ENCODE peak calls at places on chromosomes 11 and 22, in ten cellular contexts. H, S, K, G, C, M, I, B, Q and U are unnamed samples.

GRCh38 chr11:74037309-74037708 is 28.4 kb upstream of the UCP3 start:
- DNase-seq in C (no peak), B (peak), H (no peak), M (no peak), K (no peak), Q (peak), S (no peak), I (no peak), G (no peak), U (peak)

GRCh38 chr11:131165036-131165435 is 205.4 kb upstream of the NTM start:
- DNase-seq in S (no peak), B (no peak), H (no peak), C (no peak), G (no peak), M (no peak), Q (no peak), I (no peak), K (no peak), U (no peak)

GRCh38 chr11:64545605-64546004 is 45.4 kb upstream of the SLC22A12 start:
- DNase-seq in H (no peak), B (no peak), I (no peak), M (no peak), G (no peak), Q (no peak), K (peak), S (no peak), C (no peak), U (peak)

GRCh38 chr11:70661763-70662501 is 263.6 kb downstream of the CTTN start:
- DNase-seq in M (peak), B (no peak), S (no peak), Q (no peak), K (no peak), H (no peak), G (peak), C (no peak), I (peak), U (no peak)

GRCh38 chr11:119416606-119417580 is 6.1 kb downstream of the THY1 start:
- DNase-seq in G (no peak), S (no peak), Q (no peak), I (peak), M (no peak), H (no peak), B (no peak), K (no peak), C (no peak), U (peak)

GRCh38 chr11:78796956-78797355 is 222.3 kb upstream of the NARS2 start:
- DNase-seq in I (no peak), H (no peak), M (no peak), K (peak), S (no peak), G (no peak), Q (no peak), C (no peak), B (peak), U (peak)

GRCh38 chr11:43556269-43556668 is 124.3 kb upstream of the HSD17B12 start:
- DNase-seq in M (no peak), I (no peak), G (no peak), B (no peak), H (no peak), K (no peak), C (no peak), Q (no peak), S (no peak), U (no peak)

GRCh38 chr11:126719740-126720139 is 280.8 kb downstream of the KIRREL3 start:
- DNase-seq in H (no peak), G (no peak), B (no peak), M (no peak), S (no peak), K (no peak), I (no peak), Q (no peak), C (no peak), U (no peak)

GRCh38 chr11:59967677-59968394 is 4.0 kb downstream of the OOSP4A start:
- DNase-seq in B (no peak), Q (no peak), I (no peak), S (no peak), H (no peak), C (no peak), K (no peak), M (no peak), G (no peak), U (no peak)

GRCh38 chr22:27223317-27224177 is 566.2 kb downstream of the MIAT start:
- DNase-seq in G (no peak), K (peak), S (no peak), Q (no peak), M (no peak), I (no peak), C (no peak), B (peak), H (no peak), U (peak)

GRCh38 chr11:47724041-47724729 is 9.0 kb upstream of the AGBL2 start:
- DNase-seq in G (no peak), Q (no peak), M (no peak), H (peak), B (peak), K (no peak), C (peak), S (no peak), I (no peak), U (peak)

GRCh38 chr11:101323997-101324396 is 194.4 kb upstream of the PGR start:
- DNase-seq in G (peak), H (no peak), K (no peak), B (no peak), M (no peak), Q (no peak), S (no peak), I (peak), C (no peak), U (peak)

GRCh38 chr11:114098927-114099326 is 39.4 kb downstream of the ZBTB16 start:
- DNase-seq in B (no peak), K (no peak), M (no peak), C (no peak), I (no peak), S (no peak), G (no peak), Q (no peak), H (no peak), U (no peak)

GRCh38 chr11:45180158-45180887 is 33.9 kb downstream of the PRDM11 start:
- DNase-seq in M (peak), S (peak), K (no peak), C (no peak), I (peak), H (peak), G (peak), B (no peak), Q (peak), U (no peak)

GRCh38 chr11:114482114-114482513 is 42.8 kb downstream of the REXO2 start:
- DNase-seq in G (no peak), C (no peak), H (no peak), M (no peak), I (peak), B (no peak), Q (no peak), S (no peak), K (no peak), U (no peak)

GRCh38 chr22:43164636-43165035 is 13.3 kb downstream of the TSPO start:
- DNase-seq in C (no peak), K (no peak), S (no peak), I (no peak), B (no peak), G (no peak), H (no peak), Q (no peak), M (no peak), U (no peak)

GRCh38 chr11:13289081-13289480 is 11.5 kb downstream of the BMAL1 start:
- DNase-seq in G (peak), Q (no peak), K (peak), M (no peak), H (no peak), I (peak), B (peak), C (no peak), S (no peak), U (peak)

GRCh38 chr22:42959472-42960145 is 55.3 kb downstream of the PACSIN2 start:
- DNase-seq in M (no peak), S (no peak), K (no peak), H (peak), Q (no peak), B (no peak), G (peak), I (peak), C (no peak), U (peak)

GRCh38 chr11:131614514-131615085 is 244.2 kb downstream of the NTM start:
- DNase-seq in I (no peak), M (peak), S (no peak), H (no peak), C (no peak), G (no peak), K (no peak), Q (no peak), B (no peak), U (no peak)

GRCh38 chr11:92329137-92329536 is 104.5 kb downstream of the FAT3 start:
- DNase-seq in C (no peak), S (no peak), G (no peak), H (no peak), I (no peak), M (no peak), B (no peak), K (no peak), Q (no peak), U (no peak)

GRCh38 chr11:6646631-6647281 is 8.9 kb downstream of the DCHS1 start:
- DNase-seq in S (no peak), K (peak), G (no peak), M (no peak), H (peak), Q (peak), C (no peak), I (peak), B (no peak), U (peak)

GRCh38 chr11:115409691-115410220 is 94.5 kb downstream of the CADM1 start:
- DNase-seq in Q (no peak), G (peak), C (no peak), S (no peak), H (peak), K (peak), B (no peak), I (no peak), M (no peak), U (no peak)

DNA sequence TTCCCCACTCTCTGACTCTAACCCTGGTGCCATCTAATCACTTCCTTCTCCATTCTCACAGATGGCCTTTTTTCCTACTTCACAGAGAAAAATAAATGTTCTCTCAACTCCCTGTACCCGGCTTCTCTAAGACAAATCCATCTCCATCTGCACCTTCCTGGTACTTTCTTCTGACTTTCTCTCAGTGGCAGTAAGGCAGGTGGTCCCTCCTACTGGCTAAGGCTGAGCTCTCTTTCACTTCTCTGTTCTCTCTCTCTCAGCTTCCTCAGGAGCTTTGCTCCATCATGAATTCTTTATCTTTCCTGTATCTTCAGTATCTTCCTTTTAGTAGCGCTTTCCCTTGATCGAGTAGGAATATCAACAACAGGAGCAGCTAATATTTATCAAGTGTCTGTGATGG is 421.6 kb downstream of the TMEM135 start:
- DNase-seq in S (no peak), I (no peak), M (no peak), K (no peak), C (no peak), Q (no peak), H (no peak), B (no peak), G (no peak), U (no peak)
- H3K4me3 ChIP-seq in S (no peak), I (no peak), M (no peak), K (no peak), C (no peak), Q (no peak), H (no peak), B (no peak), G (no peak), U (no peak)

GRCh38 chr11:133740928-133741327 is 104.4 kb downstream of the SPATA19 start:
- DNase-seq in C (no peak), M (no peak), S (no peak), B (no peak), K (no peak), Q (no peak), I (no peak), H (no peak), G (no peak), U (no peak)
- TF ChIP-seq CTCF in C (no peak), M (no peak), S (no peak), B (no peak), K (no peak), Q (no peak), I (no peak), H (no peak), G (no peak), U (no peak)

GRCh38 chr22:21643533-21644357 is 1.6 kb downstream of the SDF2L1 start:
- DNase-seq in H (no peak), S (no peak), Q (no peak), B (no peak), M (no peak), G (no peak), K (no peak), I (no peak), C (no peak), U (no peak)
- H3K4me3 ChIP-seq in H (no peak), S (peak), Q (no peak), B (peak), M (no peak), G (no peak), K (peak), I (peak), C (peak), U (peak)

GRCh38 chr11:391117-392017 is 2.6 kb upstream of the PKP3 start:
- DNase-seq in H (no peak), G (no peak), M (no peak), K (no peak), C (no peak), B (no peak), I (no peak), S (no peak), Q (no peak), U (no peak)

GRCh38 chr11:387193-387793 is 6.7 kb upstream of the PKP3 start:
- DNase-seq in M (no peak), I (no peak), B (no peak), H (no peak), G (no peak), K (no peak), S (no peak), Q (no peak), C (no peak), U (no peak)

GRCh38 chr11:393219-394033 is 583 bp upstream of the PKP3 start:
- DNase-seq in B (no peak), S (no peak), K (no peak), Q (no peak), M (no peak), H (peak), I (no peak), G (no peak), C (no peak), U (peak)

GRCh38 chr11:392102-392777 is 1.8 kb upstream of the PKP3 start:
- DNase-seq in H (no peak), B (no peak), I (no peak), S (no peak), G (no peak), Q (no peak), K (no peak), M (no peak), C (no peak), U (no peak)

DNA sequence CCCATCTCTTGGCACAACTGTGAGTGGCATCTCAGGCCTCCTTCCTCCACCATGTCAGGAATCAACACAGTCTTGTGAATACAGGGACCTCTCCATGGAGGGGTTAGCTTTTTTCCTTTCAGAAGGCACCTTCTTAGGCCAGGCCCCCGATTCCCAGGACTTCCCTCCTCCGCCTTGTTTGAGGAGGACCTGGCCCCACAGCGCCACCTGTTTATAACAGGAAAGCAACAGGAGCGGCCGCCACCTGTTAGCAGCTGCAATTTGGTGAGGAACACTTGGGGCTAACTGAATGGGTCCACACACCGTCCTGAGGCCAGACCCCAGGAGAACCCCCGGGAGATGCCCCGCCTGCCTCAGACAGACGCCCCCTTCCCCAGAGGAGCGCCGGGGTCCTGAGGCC is 3.8 kb upstream of the PKP3 start:
- DNase-seq in Q (no peak), S (no peak), H (peak), K (no peak), B (no peak), M (no peak), G (peak), C (no peak), I (peak), U (no peak)
- TF ChIP-seq CTCF in Q (no peak), S (peak), H (peak), K (no peak), B (no peak), M (no peak), G (no peak), C (no peak), I (peak), U (no peak)

DNA sequence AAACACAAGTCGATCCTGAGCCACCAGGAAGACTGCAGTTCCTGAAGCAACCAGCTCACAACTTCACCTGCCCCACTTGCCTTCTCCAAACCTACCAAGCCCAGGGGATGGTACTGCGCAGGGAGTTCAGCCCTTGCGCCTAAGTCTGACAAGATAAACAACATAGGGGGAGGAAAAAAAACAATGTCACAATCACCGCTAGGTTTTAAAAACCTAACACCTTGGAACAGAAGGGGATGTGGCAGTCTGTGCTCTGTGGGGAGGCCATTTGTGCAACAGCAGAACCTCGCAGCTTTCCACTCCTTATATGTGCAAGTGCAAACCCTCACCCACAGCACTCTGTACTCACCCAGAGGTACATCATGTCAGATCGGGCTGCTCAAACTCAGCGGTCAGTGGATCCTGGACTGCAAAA is 134.2 kb downstream of the RBFOX2 start:
- DNase-seq in Q (no peak), G (peak), I (no peak), H (no peak), M (no peak), C (peak), B (no peak), S (no peak), K (no peak), U (peak)
- H3K4me3 ChIP-seq in Q (peak), G (peak), I (peak), H (no peak), M (peak), C (peak), B (no peak), S (no peak), K (no peak), U (peak)

DNA sequence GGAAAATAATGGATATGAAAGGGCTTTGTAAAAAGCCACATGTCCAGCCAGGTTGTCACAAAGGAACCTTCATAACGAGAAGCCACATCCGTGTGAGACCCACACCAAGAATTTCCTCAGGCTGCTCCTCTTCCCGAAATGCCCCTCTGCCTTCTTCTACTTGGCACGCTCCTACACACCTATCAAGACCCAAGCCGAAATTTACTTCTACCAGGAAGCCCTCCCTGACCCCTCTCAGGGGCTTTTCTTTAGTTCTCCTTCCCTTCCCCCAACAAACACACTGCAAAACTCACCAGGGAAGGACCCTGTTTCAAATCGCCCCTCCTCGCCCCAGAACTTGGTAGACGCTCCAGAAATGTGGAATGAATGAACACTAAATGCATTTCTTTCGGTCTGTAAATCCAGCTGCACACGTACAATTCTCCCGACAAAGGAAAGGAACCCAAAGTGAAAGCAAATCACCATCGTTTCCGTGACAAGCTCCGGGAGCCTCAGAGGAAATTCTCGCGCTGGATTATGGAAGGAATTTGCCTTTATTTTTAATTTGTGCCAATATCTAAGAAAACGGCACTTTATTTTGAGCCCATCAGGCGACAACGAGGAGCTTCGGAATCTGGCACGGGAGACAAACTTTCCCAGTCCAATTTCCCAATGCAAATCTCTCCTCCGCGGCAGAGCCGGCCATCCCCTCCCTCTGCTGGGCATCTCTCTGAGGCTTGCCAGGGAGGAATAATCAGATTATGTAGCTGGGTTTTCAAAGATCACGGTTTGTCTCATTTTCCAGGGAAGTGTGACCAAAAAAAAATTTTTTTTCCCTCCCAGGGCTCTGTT is 13.2 kb upstream of the SHISAL1 start:
- DNase-seq in G (no peak), I (no peak), H (no peak), C (no peak), Q (no peak), S (no peak), M (no peak), K (peak), B (no peak), U (peak)
- TF ChIP-seq CTCF in G (peak), I (no peak), H (no peak), C (no peak), Q (no peak), S (no peak), M (no peak), K (no peak), B (peak), U (peak)

GRCh38 chr11:35419713-35420333 is 465 bp upstream of the SLC1A2 start:
- DNase-seq in S (no peak), H (no peak), G (peak), B (no peak), C (no peak), I (peak), M (peak), K (no peak), Q (peak), U (no peak)

GRCh38 chr11:35420371-35420770 is 1.0 kb upstream of the SLC1A2 start:
- DNase-seq in Q (no peak), G (peak), M (peak), I (peak), H (no peak), K (no peak), S (no peak), B (no peak), C (no peak), U (no peak)

GRCh38 chr11:35418282-35418846 is 994 bp downstream of the SLC1A2 start:
- DNase-seq in B (no peak), H (no peak), C (no peak), S (no peak), K (no peak), Q (no peak), M (peak), I (peak), G (peak), U (no peak)

GRCh38 chr11:35415488-35415887 is 3.9 kb downstream of the SLC1A2 start:
- DNase-seq in G (no peak), K (no peak), B (no peak), I (no peak), M (no peak), S (no peak), H (no peak), Q (no peak), C (no peak), U (no peak)

DNA sequence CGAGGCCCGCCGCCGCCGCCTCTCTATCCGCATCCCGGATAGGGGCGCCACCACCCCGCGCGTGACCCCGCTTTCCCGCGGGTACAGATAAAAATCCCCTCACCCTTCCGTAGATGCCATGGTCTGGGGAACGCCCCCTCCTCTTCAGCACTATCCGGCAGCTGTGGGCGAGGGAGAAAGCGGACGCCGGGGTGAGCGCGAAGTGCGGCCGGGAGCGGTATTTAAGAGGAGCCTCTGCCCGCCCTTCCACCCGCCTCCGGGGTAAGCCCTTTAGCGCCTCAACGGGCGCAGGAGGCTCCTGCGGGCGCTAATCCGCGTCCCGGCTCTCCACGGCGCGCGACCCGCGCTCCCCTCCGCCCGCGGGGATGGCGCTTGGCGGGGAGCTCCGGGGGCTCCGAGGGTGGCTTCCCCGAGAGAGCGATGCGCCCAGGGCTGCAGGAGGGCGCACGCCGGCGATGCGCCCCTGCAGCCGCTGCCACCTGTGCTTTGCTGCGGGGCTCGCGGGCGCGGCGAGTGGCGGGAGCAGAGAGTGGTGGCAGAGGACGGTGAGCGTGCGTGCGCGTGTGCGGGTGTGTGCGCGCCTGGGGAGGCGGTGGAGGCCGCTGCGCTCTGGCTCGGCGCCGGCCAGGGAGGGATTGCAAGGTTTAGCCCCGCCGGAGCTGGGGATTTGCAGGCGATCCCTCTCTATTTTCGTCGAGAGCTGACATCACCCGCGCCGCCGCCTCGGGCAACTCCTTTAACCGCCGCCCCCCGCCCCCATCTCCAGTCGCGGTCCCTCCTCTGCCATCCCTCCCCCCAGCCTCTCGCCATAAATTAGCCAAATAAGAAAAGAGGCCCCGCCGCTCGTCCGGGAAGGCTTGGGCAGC is at the start of gene SLC1A2:
- DNase-seq in H (no peak), G (peak), B (no peak), C (no peak), Q (no peak), K (no peak), I (peak), M (peak), S (peak), U (peak)
- H3K4me3 ChIP-seq in H (peak), G (peak), B (peak), C (peak), Q (no peak), K (peak), I (peak), M (peak), S (peak), U (peak)